ENCODE peak calls at places on chromosomes 12 and 14, in seven cellular contexts. One of them, this sample, is unnamed.

GRCh38 chr12:67705394-67706370 is 57.1 kb downstream of the DYRK2 start:
- DNase-seq in NCI-H1417: no peak
- DNase-seq in kidney tubule cell: peak
- DNase-seq in small intestine: no peak
- DNase-seq in ascending aorta: no peak
- DNase-seq in adrenal gland: no peak
- DNase-seq in activated CD8-positive, alpha-beta memory T cell treated with anti-CD3 and anti-CD28 coated beads, Interleukin-2, amount 50 U/mL, for 4 hours: no peak
- DNase-seq in this sample: no peak

GRCh38 chr12:123268850-123269249 is 2.8 kb downstream of the CDK2AP1 start:
- DNase-seq in NCI-H1417: no peak
- DNase-seq in kidney tubule cell: no peak
- DNase-seq in small intestine: no peak
- DNase-seq in ascending aorta: no peak
- DNase-seq in adrenal gland: peak
- DNase-seq in activated CD8-positive, alpha-beta memory T cell treated with anti-CD3 and anti-CD28 coated beads, Interleukin-2, amount 50 U/mL, for 4 hours: no peak
- DNase-seq in this sample: no peak

GRCh38 chr12:6218526-6218925 is 18.3 kb downstream of the CD9 start:
- DNase-seq in NCI-H1417: no peak
- DNase-seq in kidney tubule cell: peak
- DNase-seq in small intestine: no peak
- DNase-seq in ascending aorta: no peak
- DNase-seq in adrenal gland: no peak
- DNase-seq in activated CD8-positive, alpha-beta memory T cell treated with anti-CD3 and anti-CD28 coated beads, Interleukin-2, amount 50 U/mL, for 4 hours: no peak
- DNase-seq in this sample: peak

GRCh38 chr12:15966426-15966825 is 55.3 kb downstream of the DERA start:
- DNase-seq in NCI-H1417: no peak
- DNase-seq in kidney tubule cell: peak
- DNase-seq in small intestine: no peak
- DNase-seq in ascending aorta: no peak
- DNase-seq in adrenal gland: no peak
- DNase-seq in activated CD8-positive, alpha-beta memory T cell treated with anti-CD3 and anti-CD28 coated beads, Interleukin-2, amount 50 U/mL, for 4 hours: no peak
- DNase-seq in this sample: no peak

GRCh38 chr12:47282206-47282605 is 202.4 kb upstream of the AMIGO2 start:
- DNase-seq in NCI-H1417: no peak
- DNase-seq in kidney tubule cell: peak
- DNase-seq in small intestine: no peak
- DNase-seq in ascending aorta: no peak
- DNase-seq in adrenal gland: no peak
- DNase-seq in activated CD8-positive, alpha-beta memory T cell treated with anti-CD3 and anti-CD28 coated beads, Interleukin-2, amount 50 U/mL, for 4 hours: no peak
- DNase-seq in this sample: no peak

GRCh38 chr14:65101631-65102440 is 481 bp downstream of the MAX start:
- DNase-seq in NCI-H1417: no peak
- DNase-seq in kidney tubule cell: peak
- DNase-seq in small intestine: peak
- DNase-seq in ascending aorta: no peak
- DNase-seq in adrenal gland: no peak
- DNase-seq in activated CD8-positive, alpha-beta memory T cell treated with anti-CD3 and anti-CD28 coated beads, Interleukin-2, amount 50 U/mL, for 4 hours: peak
- DNase-seq in this sample: peak

GRCh38 chr14:91055016-91055415 is 5.4 kb downstream of the RPS6KA5 start:
- DNase-seq in NCI-H1417: no peak
- DNase-seq in kidney tubule cell: no peak
- DNase-seq in small intestine: no peak
- DNase-seq in ascending aorta: no peak
- DNase-seq in adrenal gland: no peak
- DNase-seq in activated CD8-positive, alpha-beta memory T cell treated with anti-CD3 and anti-CD28 coated beads, Interleukin-2, amount 50 U/mL, for 4 hours: no peak
- DNase-seq in this sample: no peak

GRCh38 chr14:58637391-58638230 is at the start of gene DACT1:
- DNase-seq in NCI-H1417: peak
- DNase-seq in kidney tubule cell: peak
- DNase-seq in small intestine: peak
- DNase-seq in ascending aorta: no peak
- DNase-seq in adrenal gland: peak
- DNase-seq in activated CD8-positive, alpha-beta memory T cell treated with anti-CD3 and anti-CD28 coated beads, Interleukin-2, amount 50 U/mL, for 4 hours: peak
- DNase-seq in this sample: peak

GRCh38 chr12:108622921-108623514 is 10.7 kb downstream of the SELPLG start:
- DNase-seq in NCI-H1417: no peak
- DNase-seq in kidney tubule cell: no peak
- DNase-seq in small intestine: no peak
- DNase-seq in ascending aorta: no peak
- DNase-seq in adrenal gland: no peak
- DNase-seq in activated CD8-positive, alpha-beta memory T cell treated with anti-CD3 and anti-CD28 coated beads, Interleukin-2, amount 50 U/mL, for 4 hours: no peak
- DNase-seq in this sample: no peak

GRCh38 chr14:54182419-54183040 is 214.3 kb upstream of the CDKN3 start:
- DNase-seq in NCI-H1417: no peak
- DNase-seq in kidney tubule cell: peak
- DNase-seq in small intestine: no peak
- DNase-seq in ascending aorta: no peak
- DNase-seq in adrenal gland: no peak
- DNase-seq in activated CD8-positive, alpha-beta memory T cell treated with anti-CD3 and anti-CD28 coated beads, Interleukin-2, amount 50 U/mL, for 4 hours: no peak
- DNase-seq in this sample: no peak

GRCh38 chr12:68771223-68771925 is 25.4 kb downstream of the SLC35E3 start:
- DNase-seq in NCI-H1417: no peak
- DNase-seq in kidney tubule cell: no peak
- DNase-seq in small intestine: no peak
- DNase-seq in ascending aorta: no peak
- DNase-seq in adrenal gland: no peak
- DNase-seq in activated CD8-positive, alpha-beta memory T cell treated with anti-CD3 and anti-CD28 coated beads, Interleukin-2, amount 50 U/mL, for 4 hours: no peak
- DNase-seq in this sample: no peak

GRCh38 chr12:19624401-19624930 is 185.2 kb downstream of the AEBP2 start:
- DNase-seq in NCI-H1417: no peak
- DNase-seq in kidney tubule cell: peak
- DNase-seq in small intestine: no peak
- DNase-seq in ascending aorta: no peak
- DNase-seq in adrenal gland: no peak
- DNase-seq in activated CD8-positive, alpha-beta memory T cell treated with anti-CD3 and anti-CD28 coated beads, Interleukin-2, amount 50 U/mL, for 4 hours: no peak
- DNase-seq in this sample: no peak

GRCh38 chr14:63286071-63286470 is 32.7 kb downstream of the GPHB5 start:
- DNase-seq in NCI-H1417: peak
- DNase-seq in kidney tubule cell: no peak
- DNase-seq in small intestine: no peak
- DNase-seq in ascending aorta: no peak
- DNase-seq in adrenal gland: no peak
- DNase-seq in activated CD8-positive, alpha-beta memory T cell treated with anti-CD3 and anti-CD28 coated beads, Interleukin-2, amount 50 U/mL, for 4 hours: no peak
- DNase-seq in this sample: no peak

GRCh38 chr12:50922820-50923219 is 29.5 kb upstream of the HIGD1C start:
- DNase-seq in NCI-H1417: no peak
- DNase-seq in kidney tubule cell: no peak
- DNase-seq in small intestine: no peak
- DNase-seq in ascending aorta: no peak
- DNase-seq in adrenal gland: no peak
- DNase-seq in activated CD8-positive, alpha-beta memory T cell treated with anti-CD3 and anti-CD28 coated beads, Interleukin-2, amount 50 U/mL, for 4 hours: no peak
- DNase-seq in this sample: no peak

GRCh38 chr14:91722386-91722785 is 9.5 kb downstream of the CATSPERB start:
- DNase-seq in NCI-H1417: no peak
- DNase-seq in kidney tubule cell: no peak
- DNase-seq in small intestine: no peak
- DNase-seq in ascending aorta: no peak
- DNase-seq in adrenal gland: no peak
- DNase-seq in activated CD8-positive, alpha-beta memory T cell treated with anti-CD3 and anti-CD28 coated beads, Interleukin-2, amount 50 U/mL, for 4 hours: no peak
- DNase-seq in this sample: no peak

GRCh38 chr12:45703942-45704341 is 25.6 kb upstream of the ARID2 start:
- DNase-seq in NCI-H1417: no peak
- DNase-seq in kidney tubule cell: peak
- DNase-seq in small intestine: no peak
- DNase-seq in ascending aorta: no peak
- DNase-seq in adrenal gland: no peak
- DNase-seq in activated CD8-positive, alpha-beta memory T cell treated with anti-CD3 and anti-CD28 coated beads, Interleukin-2, amount 50 U/mL, for 4 hours: no peak
- DNase-seq in this sample: no peak

GRCh38 chr14:80522936-80523335 is 311.6 kb upstream of the DIO2 start:
- DNase-seq in NCI-H1417: peak
- DNase-seq in kidney tubule cell: peak
- DNase-seq in small intestine: no peak
- DNase-seq in ascending aorta: no peak
- DNase-seq in adrenal gland: no peak
- DNase-seq in activated CD8-positive, alpha-beta memory T cell treated with anti-CD3 and anti-CD28 coated beads, Interleukin-2, amount 50 U/mL, for 4 hours: no peak
- DNase-seq in this sample: no peak

This sample was measured in activated CD8-positive, alpha-beta T cell treated with anti-CD3 and anti-CD28 coated beads for 36 hours.